ENCODE peak calls at places on chromosomes 16 and 17, in four cellular contexts. N is uterus, K is T-helper 17 cell, L is esophagus muscularis mucosa. R is an unnamed sample.

GRCh38 chr17:72264682-72265405 is 144.0 kb downstream of the SOX9 start:
- DNase-seq in K (no peak), L (no peak), N (no peak), R (no peak)

GRCh38 chr17:74759941-74760340 is 11.5 kb downstream of the NHERF1 start:
- DNase-seq in N (no peak), L (no peak), K (no peak), R (no peak)

GRCh38 chr17:83176272-83176955 is 97.0 kb downstream of the METRNL start:
- DNase-seq in N (no peak), K (no peak), L (no peak), R (no peak)

GRCh38 chr16:47026492-47026891 is 53.0 kb upstream of the DNAJA2 start:
- DNase-seq in N (no peak), L (no peak), K (no peak), R (no peak)

GRCh38 chr17:79808763-79809529 is 12.1 kb upstream of the CBX8 start:
- DNase-seq in K (no peak), L (no peak), N (no peak), R (peak; percentile 48)

GRCh38 chr17:21592774-21593173 is 99.5 kb upstream of the KCNJ18 start:
- DNase-seq in L (no peak), N (no peak), K (no peak), R (no peak)

GRCh38 chr17:16911141-16911937 is 60.6 kb downstream of the TNFRSF13B start:
- DNase-seq in L (no peak), K (no peak), N (peak; percentile 32), R (no peak)

GRCh38 chr17:16997514-16998429 is 25.9 kb upstream of the TNFRSF13B start:
- DNase-seq in N (no peak), K (no peak), L (no peak), R (no peak)

GRCh38 chr16:11497329-11497805 is 89.4 kb downstream of the LITAF start:
- DNase-seq in L (peak; percentile 93), N (peak; percentile 77), K (no peak), R (no peak)

GRCh38 chr17:72461757-72462156 is 340.9 kb downstream of the SOX9 start:
- DNase-seq in N (no peak), L (no peak), K (no peak), R (no peak)

GRCh38 chr17:2259769-2260536 is 43.6 kb downstream of the SMG6 start:
- DNase-seq in L (no peak), K (no peak), N (peak; percentile 78), R (peak; percentile 54)

GRCh38 chr16:2428051-2428786 is 1.0 kb upstream of the CCNF start:
- DNase-seq in N (peak; percentile 44), L (no peak), K (no peak), R (no peak)

GRCh38 chr16:87896924-87897562 is 27.7 kb upstream of the SLC7A5 start:
- DNase-seq in N (no peak), L (no peak), K (no peak), R (no peak)

GRCh38 chr16:57572978-57573733 is 30.7 kb downstream of the ADGRG5 start:
- DNase-seq in L (peak; percentile 34), N (no peak), K (no peak), R (no peak)

GRCh38 chr17:77375526-77375916 is 234.8 kb downstream of the SEC14L1 start:
- DNase-seq in L (no peak), N (no peak), K (no peak), R (no peak)

GRCh38 chr16:66751992-66752322 is 548 bp upstream of the DYNC1LI2 start:
- DNase-seq in L (no peak), K (no peak), N (no peak), R (no peak)

GRCh38 chr17:8966926-8967325 is 1.4 kb upstream of the PIK3R5 start:
- DNase-seq in K (no peak), N (no peak), L (no peak), R (no peak)

GRCh38 chr17:40981115-40981514 is 3.0 kb downstream of the KRT40 start:
- DNase-seq in K (no peak), N (no peak), L (no peak), R (no peak)

GRCh38 chr17:49817993-49818392 is 29.5 kb downstream of the KAT7 start:
- DNase-seq in K (peak; percentile 25), L (no peak), N (no peak), R (peak; percentile 83)

GRCh38 chr17:57685499-57686132 is 59.5 kb downstream of the CCDC182 start:
- DNase-seq in L (peak; percentile 82), N (no peak), K (no peak), R (no peak)

GRCh38 chr17:57679906-57680695 is 65.0 kb downstream of the CCDC182 start:
- DNase-seq in L (peak; percentile 64), K (no peak), N (no peak), R (no peak)

GRCh38 chr17:57684711-57685498 is 60.2 kb downstream of the CCDC182 start:
- DNase-seq in K (no peak), N (no peak), L (peak; percentile 62), R (no peak)

GRCh38 chr17:57679356-57679755 is 65.7 kb downstream of the CCDC182 start:
- DNase-seq in N (no peak), K (no peak), L (peak; percentile 60), R (no peak)

DNA sequence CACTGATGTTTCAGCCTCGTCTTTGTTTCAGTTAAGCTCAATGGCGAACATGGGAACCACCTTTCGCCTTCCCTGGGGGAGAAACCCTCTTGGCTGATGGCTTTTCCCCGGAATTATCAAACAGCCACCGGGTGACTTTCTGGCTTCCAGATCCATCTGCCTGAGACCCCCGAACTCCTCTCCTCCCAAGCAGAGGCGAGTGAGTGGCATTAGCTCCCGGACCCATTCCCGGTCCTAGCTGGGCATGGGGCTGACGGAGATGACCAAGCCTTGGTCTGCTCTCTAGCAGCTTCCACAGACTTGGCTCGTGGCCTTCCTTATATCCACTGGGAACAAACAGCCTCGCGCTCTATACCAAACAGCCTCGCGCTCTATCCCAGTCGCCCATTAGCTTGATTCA is 62.4 kb downstream of the CCDC182 start:
- DNase-seq in N (no peak), L (peak; percentile 60), K (no peak), R (no peak)
- H3K9me3 ChIP-seq in N (no peaks in the 10 kb centered on the region), L (no peaks in the 10 kb centered on the region), K (no peaks in the 10 kb centered on the region), R (no peaks in the 10 kb centered on the region)

GRCh38 chr16:85947511-85948509 is 48.8 kb downstream of the IRF8 start:
- DNase-seq in N (no peak), K (no peak), L (no peak), R (no peak)
- H3K9me3 ChIP-seq in N (no peaks in the 10 kb centered on the region), K (no peaks in the 10 kb centered on the region), L (no peaks in the 10 kb centered on the region), R (no peaks in the 10 kb centered on the region)

DNA sequence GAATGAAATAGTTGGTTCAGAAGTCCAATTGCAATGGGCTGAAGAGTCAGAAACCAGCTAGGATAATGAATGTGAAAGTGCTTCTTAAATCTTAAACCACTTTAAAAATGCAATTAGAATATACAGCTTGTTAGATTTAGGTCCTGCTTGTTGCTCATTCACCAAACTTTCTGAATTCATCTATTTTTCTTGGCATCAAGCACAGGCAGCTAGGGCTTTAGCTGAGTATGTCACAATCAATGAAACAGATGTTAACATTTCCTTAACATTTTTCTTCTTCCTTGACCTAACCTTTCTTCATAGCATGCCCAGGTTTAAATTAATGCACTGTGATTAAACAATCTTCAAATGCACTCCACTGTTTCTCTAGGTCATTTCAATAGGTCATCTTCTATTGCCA is 14.4 kb downstream of the KIF2B start:
- DNase-seq in N (no peak), K (no peak), L (no peak), R (no peak)
- H3K9me3 ChIP-seq in N (no peaks in the 10 kb centered on the region), K (no peaks in the 10 kb centered on the region), L (no peaks in the 10 kb centered on the region), R (no peaks in the 10 kb centered on the region)

GRCh38 chr16:68548947-68549346 is 9.9 kb downstream of the ZFP90 start:
- DNase-seq in N (no peak), K (no peak), L (no peak), R (peak; percentile 74)
- H3K9me3 ChIP-seq in N (no peaks in the 10 kb centered on the region), K (peaks cover 12% of the 10 kb centered on the region), L (peaks cover 15% of the 10 kb centered on the region), R (no peaks in the 10 kb centered on the region)

GRCh38 chr16:35516551-35516950 is 2057.1 kb downstream of the TP53TG3F start:
- DNase-seq in K (no peak), N (no peak), L (no peak), R (no peak)
- H3K9me3 ChIP-seq in K (no peaks in the 10 kb centered on the region), N (no peaks in the 10 kb centered on the region), L (no peaks in the 10 kb centered on the region), R (no peaks in the 10 kb centered on the region)